ENCODE peak calls at places on chromosomes 1 and 21, in four cellular contexts. U, Z, I and Q are unnamed samples.

GRCh38 chr1:236524892-236525179 is 1.1 kb downstream of the LGALS8 start:
- DNase-seq in U (no peak), Z (no peak), I (no peak), Q (no peak)

GRCh38 chr1:226482975-226483660 is 65.4 kb upstream of the STUM start:
- DNase-seq in U (no peak), Z (no peak), I (no peak), Q (no peak)

GRCh38 chr1:205275133-205275532 is 46.4 kb downstream of the NUAK2 start:
- DNase-seq in U (no peak), Z (no peak), I (no peak), Q (no peak)

GRCh38 chr1:112579801-112580510 is 39.0 kb downstream of the ST7L start:
- DNase-seq in U (no peak), Z (no peak), I (no peak), Q (no peak)

GRCh38 chr1:119048624-119049404 is 60.7 kb upstream of the TBX15 start:
- DNase-seq in U (no peak), Z (no peak), I (no peak), Q (no peak)

GRCh38 chr21:27171704-27172103 is 204.8 kb upstream of the ADAMTS5 start:
- DNase-seq in U (no peak), Z (no peak), I (no peak), Q (no peak)

GRCh38 chr1:55064861-55065263 is 25.5 kb downstream of the PCSK9 start:
- DNase-seq in U (no peak), Z (no peak), I (no peak), Q (no peak)

GRCh38 chr1:193654951-193655705 is 468.7 kb upstream of the B3GALT2 start:
- DNase-seq in U (no peak), Z (no peak), I (no peak), Q (peak; percentile 2)

GRCh38 chr1:202576816-202577215 is 133.4 kb downstream of the SYT2 start:
- DNase-seq in U (no peak), Z (no peak), I (peak; percentile 70), Q (no peak)

GRCh38 chr1:9651565-9652378 is at the start of gene PIK3CD:
- DNase-seq in U (peak; percentile 68), Z (peak; percentile 76), I (no peak), Q (no peak)

GRCh38 chr1:55284856-55285255 is 69.7 kb upstream of the USP24 start:
- DNase-seq in U (no peak), Z (no peak), I (no peak), Q (peak; percentile 29)

GRCh38 chr1:221796700-221797099 is 54.8 kb upstream of the DUSP10 start:
- DNase-seq in U (no peak), Z (no peak), I (no peak), Q (no peak)

GRCh38 chr1:204931768-204932572 is 61.3 kb downstream of the NFASC start:
- DNase-seq in U (no peak), Z (no peak), I (no peak), Q (no peak)

GRCh38 chr1:155170806-155171205 is 2.3 kb downstream of the KRTCAP2 start:
- DNase-seq in U (no peak), Z (no peak), I (no peak), Q (no peak)

GRCh38 chr1:27575861-27576331 is 28.0 kb downstream of the AHDC1 start:
- DNase-seq in U (peak; percentile 76), Z (peak; percentile 85), I (peak; percentile 40), Q (no peak)

GRCh38 chr1:246215505-246215893 is 291.6 kb downstream of the SMYD3 start:
- DNase-seq in U (no peak), Z (no peak), I (no peak), Q (no peak)

GRCh38 chr1:201226859-201227488 is 36.4 kb downstream of the IGFN1 start:
- DNase-seq in U (no peak), Z (peak; percentile 39), I (no peak), Q (no peak)

GRCh38 chr1:201229095-201229494 is 38.5 kb downstream of the IGFN1 start:
- DNase-seq in U (no peak), Z (no peak), I (no peak), Q (no peak)

GRCh38 chr1:201228011-201228983 is 37.7 kb downstream of the IGFN1 start:
- DNase-seq in U (no peak), Z (peak; percentile 32), I (no peak), Q (no peak)

GRCh38 chr1:201230676-201231075 is 40.1 kb downstream of the IGFN1 start:
- DNase-seq in U (no peak), Z (no peak), I (no peak), Q (no peak)

GRCh38 chr1:201229771-201230635 is 39.4 kb downstream of the IGFN1 start:
- DNase-seq in U (no peak), Z (peak; percentile 33), I (no peak), Q (peak; percentile 15)
- TF ChIP-seq CTCF in U (no peak), Z (no peak), I (peak; percentile 27), Q (peak; percentile 41)

GRCh38 chr1:206681359-206681758 is 3.3 kb upstream of the MAPKAPK2 start:
- DNase-seq in U (no peak), Z (no peak), I (no peak), Q (no peak)

GRCh38 chr1:206680279-206680678 is 4.4 kb upstream of the MAPKAPK2 start:
- DNase-seq in U (no peak), Z (no peak), I (no peak), Q (no peak)

GRCh38 chr1:206678490-206678889 is 6.2 kb upstream of the MAPKAPK2 start:
- DNase-seq in U (no peak), Z (no peak), I (no peak), Q (no peak)

GRCh38 chr1:206682111-206682510 is 2.6 kb upstream of the MAPKAPK2 start:
- DNase-seq in U (no peak), Z (no peak), I (peak; percentile 47), Q (no peak)

GRCh38 chr1:206679738-206680211 is 4.9 kb upstream of the MAPKAPK2 start:
- DNase-seq in U (no peak), Z (no peak), I (no peak), Q (no peak)
- H3K27ac ChIP-seq in U (peak overlapping the region; percentile 1), Z (no peak overlapping the region), I (no peak overlapping the region), Q (no peak overlapping the region)

GRCh38 chr1:7422081-7422480 is 349.0 kb upstream of the VAMP3 start:
- DNase-seq in U (no peak), Z (peak; percentile 35), I (no peak), Q (no peak)

GRCh38 chr1:7422966-7423365 is 348.1 kb upstream of the VAMP3 start:
- DNase-seq in U (no peak), Z (no peak), I (no peak), Q (no peak)

GRCh38 chr1:7420706-7421105 is 350.4 kb upstream of the VAMP3 start:
- DNase-seq in U (no peak), Z (peak; percentile 23), I (no peak), Q (no peak)

GRCh38 chr1:7422561-7422960 is 348.5 kb upstream of the VAMP3 start:
- DNase-seq in U (no peak), Z (no peak), I (no peak), Q (no peak)

DNA sequence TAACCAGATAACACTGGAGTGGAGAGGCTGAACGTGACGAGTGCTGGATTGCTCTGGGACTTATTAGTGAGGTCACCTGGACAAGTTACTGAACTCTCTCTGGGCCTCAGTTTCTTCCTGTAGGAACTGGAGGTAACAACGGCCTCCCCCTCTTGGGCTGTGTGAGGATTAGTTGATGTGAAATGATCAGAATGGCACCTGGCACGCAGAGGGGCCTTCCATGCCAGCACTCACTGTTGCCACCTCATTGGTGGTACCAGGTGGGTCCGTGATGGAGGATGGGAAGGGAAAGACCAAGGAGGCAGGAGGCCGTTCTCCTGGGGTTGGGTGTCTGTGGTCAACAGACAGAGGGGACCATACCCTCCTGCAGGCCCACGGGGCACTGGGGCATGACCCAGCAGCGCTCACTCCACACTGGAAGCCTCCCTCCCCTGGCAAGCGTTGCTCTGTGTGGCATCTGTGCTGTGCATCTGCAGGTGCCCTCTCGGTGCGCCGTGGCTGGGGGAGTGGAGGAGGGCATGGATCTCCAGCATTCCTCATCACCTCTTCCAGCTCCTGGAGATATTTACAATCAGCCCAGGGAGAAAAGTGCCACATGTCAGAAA is 349.5 kb upstream of the VAMP3 start:
- DNase-seq in U (no peak), Z (no peak), I (no peak), Q (no peak)
- TF ChIP-seq FOSL1 in U (no peak), Z (no peak), I (no peak), Q (no peak)

DNA sequence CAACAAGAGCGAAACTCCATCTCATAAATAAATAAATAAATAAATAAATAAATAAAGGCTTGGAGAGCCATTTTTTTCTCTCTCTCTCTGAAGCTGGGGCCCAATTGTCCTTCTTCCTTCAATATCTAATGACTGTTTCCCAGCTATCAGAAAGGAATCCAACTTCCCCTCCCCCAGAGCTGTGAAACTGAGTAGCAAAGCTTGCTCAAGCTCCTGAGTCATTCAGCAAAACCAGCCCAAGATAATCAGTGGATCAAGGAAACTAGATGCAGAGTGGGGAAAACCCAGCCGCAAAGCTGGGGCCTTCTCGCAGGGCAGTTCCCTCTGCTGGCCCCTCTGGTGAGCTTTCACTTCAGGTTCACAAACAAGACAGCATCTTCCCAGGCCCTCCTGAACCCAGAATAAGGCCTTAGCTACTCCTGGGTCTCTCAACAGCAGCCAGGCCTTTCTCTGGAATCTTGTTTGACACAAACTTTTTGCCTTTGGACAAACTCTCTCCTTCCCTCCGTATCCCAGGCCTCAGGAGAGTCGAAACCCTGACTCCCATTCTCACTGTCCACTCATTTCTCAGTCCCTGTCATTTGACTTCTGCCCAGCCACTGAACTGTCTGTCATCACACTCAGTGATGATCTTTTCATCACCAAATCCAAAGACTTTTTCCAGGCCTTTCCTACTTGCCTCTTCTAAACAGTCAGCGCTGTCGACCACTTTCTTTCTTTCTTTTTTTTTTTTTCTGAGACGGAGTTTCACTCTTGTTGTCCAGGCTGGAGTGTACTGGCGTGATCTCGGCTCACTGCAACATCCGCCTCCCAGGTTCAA is 18.0 kb upstream of the PTP4A2 start:
- DNase-seq in U (peak; percentile 81), Z (no peak), I (peak; percentile 70), Q (peak; percentile 44)
- TF ChIP-seq CTCF in U (peak; percentile 69), Z (peak; percentile 23), I (peak; percentile 37), Q (no peak)

DNA sequence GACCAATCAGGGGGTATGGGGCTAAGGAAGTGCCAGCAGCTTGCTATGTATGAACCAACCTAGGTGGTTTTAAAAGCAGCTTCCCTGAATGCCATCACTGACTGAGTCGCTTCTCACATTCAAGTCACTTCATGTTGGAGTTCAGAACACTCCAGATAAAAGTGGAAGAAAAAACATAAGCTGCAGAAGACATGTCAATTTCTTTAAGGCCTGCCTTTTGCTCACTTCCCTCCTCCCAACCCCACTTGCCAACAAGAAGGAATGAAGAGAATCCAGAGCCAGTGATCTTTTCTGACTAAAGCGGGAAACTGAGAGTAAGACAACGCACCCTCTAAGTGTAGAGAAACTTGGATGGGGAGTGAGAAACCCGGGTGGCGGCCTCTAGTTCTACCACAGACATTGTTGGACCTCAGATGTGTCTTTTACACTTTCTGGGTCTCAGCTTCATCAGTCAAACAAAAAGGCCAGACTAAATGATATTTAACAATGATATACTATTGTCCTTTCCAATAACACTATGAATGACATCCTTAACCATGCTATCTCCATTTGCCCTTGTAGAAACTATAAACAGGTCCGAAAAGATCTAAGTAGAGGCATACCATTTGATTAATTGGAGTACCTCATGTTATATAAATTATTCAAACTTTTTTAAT is 54.1 kb downstream of the LUZP1 start:
- DNase-seq in U (no peak), Z (no peak), I (no peak), Q (no peak)
- H3K27ac ChIP-seq in U (peak overlapping the region; percentile 72), Z (no peak overlapping the region), I (peak overlapping the region; percentile 55), Q (no peak overlapping the region)

DNA sequence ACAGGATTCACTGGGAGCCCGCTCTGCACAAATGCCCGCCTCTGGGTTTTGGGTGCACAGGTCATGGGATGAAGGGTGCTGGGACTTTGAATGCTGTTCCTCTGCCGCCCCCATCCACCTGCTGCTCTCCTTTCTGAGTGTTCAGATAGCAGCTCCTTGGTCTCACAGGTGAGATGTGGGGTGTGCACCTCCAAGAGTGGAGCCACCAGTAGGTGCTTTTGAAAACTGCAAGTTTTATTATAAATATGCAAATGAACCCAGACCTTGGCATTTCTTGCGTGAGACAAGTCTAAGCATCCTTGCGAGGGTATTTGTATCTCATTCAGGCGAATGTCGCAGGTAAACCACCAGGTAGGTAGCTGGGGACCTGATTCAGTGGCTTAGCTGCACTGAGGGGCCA is 30.2 kb downstream of the OBSCN start:
- DNase-seq in U (no peak), Z (peak; percentile 20), I (no peak), Q (no peak)
- TF ChIP-seq FOSL1 in U (no peak), Z (no peak), I (no peak), Q (no peak)